ENCODE peak calls at places on chromosomes 7 and 10, in eight cellular contexts. S, L, B, O, E, I, V and R are unnamed samples.

GRCh38 chr7:28410628-28411578 is 1.4 kb upstream of the CREB5 start:
- DNase-seq in I (peak; percentile 55), S (no peak), L (no peak), V (peak; percentile 48), B (no peak), O (no peak), E (peak; percentile 78), R (peak; percentile 57)

GRCh38 chr10:70255329-70256299 is 22.4 kb upstream of the PPA1 start:
- DNase-seq in O (no peak), I (no peak), E (no peak), B (no peak), S (no peak), L (no peak), V (peak; percentile 21), R (no peak)

GRCh38 chr7:12987238-12987637 is 299.8 kb downstream of the ARL4A start:
- DNase-seq in E (no peak), I (no peak), O (no peak), B (no peak), S (no peak), V (no peak), L (no peak), R (no peak)

GRCh38 chr7:135449467-135449866 is 60.4 kb downstream of the CNOT4 start:
- DNase-seq in E (no peak), B (no peak), L (no peak), S (no peak), O (no peak), I (no peak), V (no peak), R (no peak)

GRCh38 chr7:139876622-139877283 is 47.7 kb downstream of the TBXAS1 start:
- DNase-seq in V (no peak), L (no peak), E (peak; percentile 46), S (no peak), I (no peak), B (no peak), O (no peak), R (no peak)

GRCh38 chr7:139734395-139734794 is 43.4 kb downstream of the HIPK2 start:
- DNase-seq in S (no peak), I (no peak), E (peak; percentile 98), L (no peak), O (no peak), B (no peak), V (peak; percentile 69), R (no peak)

GRCh38 chr7:1899201-1899600 is 229.1 kb downstream of the ELFN1 start:
- DNase-seq in L (no peak), E (peak; percentile 38), S (no peak), V (no peak), O (no peak), B (no peak), I (no peak), R (no peak)

GRCh38 chr10:87750001-87750651 is 67.9 kb downstream of the ATAD1 start:
- DNase-seq in O (no peak), L (no peak), S (no peak), V (no peak), E (peak; percentile 78), B (no peak), I (no peak), R (no peak)

GRCh38 chr7:99027841-99028240 is 116.1 kb downstream of the SMURF1 start:
- DNase-seq in E (no peak), V (no peak), I (no peak), B (no peak), O (no peak), L (no peak), S (no peak), R (no peak)

GRCh38 chr10:124599588-124600050 is 138.0 kb downstream of the LHPP start:
- DNase-seq in L (no peak), E (no peak), I (no peak), V (no peak), B (no peak), S (no peak), O (no peak), R (no peak)

GRCh38 chr7:150420987-150421674 is 29.3 kb upstream of the GIMAP8 start:
- DNase-seq in E (peak; percentile 70), O (peak; percentile 90), B (peak; percentile 20), S (peak; percentile 82), V (peak; percentile 89), I (peak; percentile 79), L (peak; percentile 88), R (peak; percentile 88)

GRCh38 chr7:67913604-67914003 is 917.0 kb downstream of the TYW1 start:
- DNase-seq in B (no peak), I (no peak), S (no peak), V (no peak), E (peak; percentile 6), L (no peak), O (no peak), R (no peak)

GRCh38 chr7:106420741-106421140 is 136.0 kb upstream of the NAMPT start:
- DNase-seq in L (no peak), S (no peak), B (no peak), O (no peak), V (no peak), E (no peak), I (no peak), R (no peak)

GRCh38 chr10:22340362-22341189 is 4.7 kb upstream of the SPAG6 start:
- DNase-seq in V (peak; percentile 85), O (peak; percentile 86), B (no peak), E (peak; percentile 75), I (peak; percentile 64), S (peak; percentile 52), L (peak; percentile 89), R (peak; percentile 70)

GRCh38 chr7:50603288-50603687 is 38.1 kb upstream of the DDC start:
- DNase-seq in V (peak; percentile 25), O (no peak), B (no peak), E (no peak), S (no peak), I (no peak), L (no peak), R (no peak)